ENCODE peak calls at places on chromosomes 2 and 18, in ten cellular contexts. One of them, this sample, is unnamed.

GRCh38 chr18:60404686-60405085 is 32.1 kb upstream of the MC4R start:
- DNase-seq in GM23338: no peak
- DNase-seq in HCT116: no peak
- DNase-seq in OCI-LY7: no peak
- DNase-seq in PC-3: no peak
- DNase-seq in SK-N-SH: no peak
- DNase-seq in PC-9: no peak
- DNase-seq in MM.1S: peak; percentile 47
- DNase-seq in hepatocyte: no peak
- DNase-seq in Karpas-422: no peak
- DNase-seq in this sample: no peak

GRCh38 chr2:105919191-105919811 is 174.6 kb downstream of the NCK2 start:
- DNase-seq in GM23338: no peak
- DNase-seq in HCT116: peak; percentile 92
- DNase-seq in OCI-LY7: no peak
- DNase-seq in PC-3: peak; percentile 86
- DNase-seq in SK-N-SH: no peak
- DNase-seq in PC-9: peak; percentile 53
- DNase-seq in MM.1S: no peak
- DNase-seq in hepatocyte: peak; percentile 28
- DNase-seq in Karpas-422: no peak
- DNase-seq in this sample: no peak

GRCh38 chr2:241613018-241613780 is 23.8 kb downstream of the THAP4 start:
- DNase-seq in GM23338: no peak
- DNase-seq in HCT116: no peak
- DNase-seq in OCI-LY7: no peak
- DNase-seq in PC-3: no peak
- DNase-seq in SK-N-SH: no peak
- DNase-seq in PC-9: no peak
- DNase-seq in MM.1S: no peak
- DNase-seq in hepatocyte: no peak
- DNase-seq in Karpas-422: no peak
- DNase-seq in this sample: peak; percentile 26

GRCh38 chr2:169106563-169107545 is 37.5 kb downstream of the DHRS9 start:
- DNase-seq in GM23338: no peak
- DNase-seq in HCT116: no peak
- DNase-seq in OCI-LY7: no peak
- DNase-seq in PC-3: no peak
- DNase-seq in SK-N-SH: no peak
- DNase-seq in PC-9: no peak
- DNase-seq in MM.1S: no peak
- DNase-seq in hepatocyte: no peak
- DNase-seq in Karpas-422: no peak
- DNase-seq in this sample: no peak

GRCh38 chr2:16400127-16400623 is 265.5 kb downstream of the CYRIA start:
- DNase-seq in GM23338: no peak
- DNase-seq in HCT116: no peak
- DNase-seq in OCI-LY7: no peak
- DNase-seq in PC-3: no peak
- DNase-seq in SK-N-SH: no peak
- DNase-seq in PC-9: no peak
- DNase-seq in MM.1S: no peak
- DNase-seq in hepatocyte: peak; percentile 65
- DNase-seq in Karpas-422: no peak
- DNase-seq in this sample: no peak

GRCh38 chr2:8334866-8335325 is 347.0 kb upstream of the ID2 start:
- DNase-seq in GM23338: no peak
- DNase-seq in HCT116: no peak
- DNase-seq in OCI-LY7: no peak
- DNase-seq in PC-3: no peak
- DNase-seq in SK-N-SH: no peak
- DNase-seq in PC-9: no peak
- DNase-seq in MM.1S: no peak
- DNase-seq in hepatocyte: peak; percentile 22
- DNase-seq in Karpas-422: no peak
- DNase-seq in this sample: no peak

GRCh38 chr2:109417701-109418335 is 195.9 kb downstream of the SEPTIN10 start:
- DNase-seq in GM23338: no peak
- DNase-seq in HCT116: no peak
- DNase-seq in OCI-LY7: no peak
- DNase-seq in PC-3: no peak
- DNase-seq in SK-N-SH: no peak
- DNase-seq in PC-9: peak; percentile 58
- DNase-seq in MM.1S: no peak
- DNase-seq in hepatocyte: no peak
- DNase-seq in Karpas-422: no peak
- DNase-seq in this sample: no peak

GRCh38 chr18:10321987-10322386 is 132.4 kb upstream of the APCDD1 start:
- DNase-seq in GM23338: no peak
- DNase-seq in HCT116: no peak
- DNase-seq in OCI-LY7: no peak
- DNase-seq in PC-3: no peak
- DNase-seq in SK-N-SH: no peak
- DNase-seq in PC-9: no peak
- DNase-seq in MM.1S: peak; percentile 36
- DNase-seq in hepatocyte: no peak
- DNase-seq in Karpas-422: no peak
- DNase-seq in this sample: no peak

GRCh38 chr2:225735844-225736243 is 336.3 kb downstream of the NYAP2 start:
- DNase-seq in GM23338: no peak
- DNase-seq in HCT116: peak; percentile 16
- DNase-seq in OCI-LY7: no peak
- DNase-seq in PC-3: peak; percentile 95
- DNase-seq in SK-N-SH: no peak
- DNase-seq in PC-9: peak; percentile 40
- DNase-seq in MM.1S: no peak
- DNase-seq in hepatocyte: peak; percentile 38
- DNase-seq in Karpas-422: no peak
- DNase-seq in this sample: peak; percentile 87

GRCh38 chr2:204967199-204967995 is 422.1 kb downstream of the PARD3B start:
- DNase-seq in GM23338: no peak
- DNase-seq in HCT116: no peak
- DNase-seq in OCI-LY7: no peak
- DNase-seq in PC-3: no peak
- DNase-seq in SK-N-SH: peak; percentile 23
- DNase-seq in PC-9: no peak
- DNase-seq in MM.1S: no peak
- DNase-seq in hepatocyte: no peak
- DNase-seq in Karpas-422: no peak
- DNase-seq in this sample: no peak

GRCh38 chr2:112031916-112032582 is 23.0 kb upstream of the TMEM87B start:
- DNase-seq in GM23338: peak; percentile 25
- DNase-seq in HCT116: no peak
- DNase-seq in OCI-LY7: no peak
- DNase-seq in PC-3: no peak
- DNase-seq in SK-N-SH: no peak
- DNase-seq in PC-9: no peak
- DNase-seq in MM.1S: peak; percentile 66
- DNase-seq in hepatocyte: no peak
- DNase-seq in Karpas-422: no peak
- DNase-seq in this sample: peak; percentile 47

GRCh38 chr18:2955966-2956521 is 56.9 kb downstream of the LPIN2 start:
- DNase-seq in GM23338: no peak
- DNase-seq in HCT116: no peak
- DNase-seq in OCI-LY7: no peak
- DNase-seq in PC-3: no peak
- DNase-seq in SK-N-SH: no peak
- DNase-seq in PC-9: no peak
- DNase-seq in MM.1S: no peak
- DNase-seq in hepatocyte: no peak
- DNase-seq in Karpas-422: no peak
- DNase-seq in this sample: peak; percentile 79

GRCh38 chr18:56501896-56502295 is 136.5 kb downstream of the TXNL1 start:
- DNase-seq in GM23338: no peak
- DNase-seq in HCT116: no peak
- DNase-seq in OCI-LY7: no peak
- DNase-seq in PC-3: no peak
- DNase-seq in SK-N-SH: no peak
- DNase-seq in PC-9: no peak
- DNase-seq in MM.1S: no peak
- DNase-seq in hepatocyte: no peak
- DNase-seq in Karpas-422: no peak
- DNase-seq in this sample: no peak

GRCh38 chr2:115075800-115076199 is 633.4 kb downstream of the DPP10 start:
- DNase-seq in GM23338: no peak
- DNase-seq in HCT116: no peak
- DNase-seq in OCI-LY7: no peak
- DNase-seq in PC-3: no peak
- DNase-seq in SK-N-SH: no peak
- DNase-seq in PC-9: no peak
- DNase-seq in MM.1S: no peak
- DNase-seq in hepatocyte: no peak
- DNase-seq in Karpas-422: no peak
- DNase-seq in this sample: no peak

DNA sequence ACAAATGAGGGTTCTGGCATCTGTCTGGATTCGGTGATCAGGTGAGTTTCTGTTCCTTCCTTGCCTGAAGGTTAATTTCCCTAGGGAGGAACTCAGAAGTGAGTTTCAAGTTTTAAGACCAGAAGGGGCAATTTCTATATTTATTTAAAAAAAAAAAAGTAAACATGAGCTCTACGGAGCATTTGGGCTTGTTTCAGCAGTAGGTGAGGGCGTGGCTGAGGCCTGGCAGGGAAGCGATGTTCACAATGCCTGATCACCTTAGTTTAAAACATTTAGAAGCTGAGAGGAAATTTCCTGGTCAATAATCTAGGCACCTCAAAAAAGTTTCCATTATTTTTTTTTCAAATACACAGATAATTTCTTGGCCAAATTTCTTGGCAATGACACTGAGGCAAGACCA is 629.1 kb downstream of the DPP10 start:
- DNase-seq in GM23338: no peak
- DNase-seq in HCT116: no peak
- DNase-seq in OCI-LY7: no peak
- DNase-seq in PC-3: no peak
- DNase-seq in SK-N-SH: no peak
- DNase-seq in PC-9: no peak
- DNase-seq in MM.1S: no peak
- DNase-seq in hepatocyte: no peak
- DNase-seq in Karpas-422: no peak
- DNase-seq in this sample: no peak
- H3K9me2 ChIP-seq in GM23338: no peaks in the 10 kb centered on the region
- H3K9me2 ChIP-seq in HCT116: no peaks in the 10 kb centered on the region
- H3K9me2 ChIP-seq in OCI-LY7: no peaks in the 10 kb centered on the region
- H3K9me2 ChIP-seq in PC-3: no peaks in the 10 kb centered on the region
- H3K9me2 ChIP-seq in SK-N-SH: no peaks in the 10 kb centered on the region
- H3K9me2 ChIP-seq in PC-9: no peaks in the 10 kb centered on the region
- H3K9me2 ChIP-seq in MM.1S: no peaks in the 10 kb centered on the region
- H3K9me2 ChIP-seq in hepatocyte: no peaks in the 10 kb centered on the region
- H3K9me2 ChIP-seq in Karpas-422: no peaks in the 10 kb centered on the region
- H3K9me2 ChIP-seq in this sample: no peaks in the 10 kb centered on the region

GRCh38 chr18:78798402-78799175 is 181.0 kb upstream of the SALL3 start:
- DNase-seq in GM23338: no peak
- DNase-seq in HCT116: no peak
- DNase-seq in OCI-LY7: no peak
- DNase-seq in PC-3: no peak
- DNase-seq in SK-N-SH: no peak
- DNase-seq in PC-9: no peak
- DNase-seq in MM.1S: no peak
- DNase-seq in hepatocyte: no peak
- DNase-seq in Karpas-422: no peak
- DNase-seq in this sample: no peak
- H3K4me3 ChIP-seq in GM23338: no peak overlapping the region
- H3K4me3 ChIP-seq in HCT116: no peak overlapping the region
- H3K4me3 ChIP-seq in OCI-LY7: no peak overlapping the region
- H3K4me3 ChIP-seq in PC-3: no peak overlapping the region
- H3K4me3 ChIP-seq in SK-N-SH: no peak overlapping the region
- H3K4me3 ChIP-seq in PC-9: no peak overlapping the region
- H3K4me3 ChIP-seq in MM.1S: no peak overlapping the region
- H3K4me3 ChIP-seq in hepatocyte: no peak overlapping the region
- H3K4me3 ChIP-seq in Karpas-422: no peak overlapping the region
- H3K4me3 ChIP-seq in this sample: no peak overlapping the region

GRCh38 chr2:6754412-6754811 is 111.3 kb downstream of the CMPK2 start:
- DNase-seq in GM23338: peak; percentile 18
- DNase-seq in HCT116: no peak
- DNase-seq in OCI-LY7: no peak
- DNase-seq in PC-3: no peak
- DNase-seq in SK-N-SH: no peak
- DNase-seq in PC-9: no peak
- DNase-seq in MM.1S: no peak
- DNase-seq in hepatocyte: no peak
- DNase-seq in Karpas-422: no peak
- DNase-seq in this sample: no peak
- H3K9me2 ChIP-seq in GM23338: no peaks in the 10 kb centered on the region
- H3K9me2 ChIP-seq in HCT116: no peaks in the 10 kb centered on the region
- H3K9me2 ChIP-seq in OCI-LY7: no peaks in the 10 kb centered on the region
- H3K9me2 ChIP-seq in PC-3: no peaks in the 10 kb centered on the region
- H3K9me2 ChIP-seq in SK-N-SH: no peaks in the 10 kb centered on the region
- H3K9me2 ChIP-seq in PC-9: no peaks in the 10 kb centered on the region
- H3K9me2 ChIP-seq in MM.1S: no peaks in the 10 kb centered on the region
- H3K9me2 ChIP-seq in hepatocyte: no peaks in the 10 kb centered on the region
- H3K9me2 ChIP-seq in Karpas-422: no peaks in the 10 kb centered on the region
- H3K9me2 ChIP-seq in this sample: no peaks in the 10 kb centered on the region

GRCh38 chr18:76620326-76620813 is 125.3 kb upstream of the ZNF516 start:
- DNase-seq in GM23338: peak; percentile 86
- DNase-seq in HCT116: peak; percentile 34
- DNase-seq in OCI-LY7: peak; percentile 24
- DNase-seq in PC-3: no peak
- DNase-seq in SK-N-SH: no peak
- DNase-seq in PC-9: peak; percentile 45
- DNase-seq in MM.1S: peak; percentile 37
- DNase-seq in hepatocyte: peak; percentile 87
- DNase-seq in Karpas-422: peak; percentile 71
- DNase-seq in this sample: peak; percentile 88

GRCh38 chr18:76621782-76622495 is 126.9 kb upstream of the ZNF516 start:
- DNase-seq in GM23338: no peak
- DNase-seq in HCT116: no peak
- DNase-seq in OCI-LY7: no peak
- DNase-seq in PC-3: no peak
- DNase-seq in SK-N-SH: no peak
- DNase-seq in PC-9: no peak
- DNase-seq in MM.1S: no peak
- DNase-seq in hepatocyte: peak; percentile 50
- DNase-seq in Karpas-422: no peak
- DNase-seq in this sample: peak; percentile 72

GRCh38 chr18:76618721-76619120 is 123.7 kb upstream of the ZNF516 start:
- DNase-seq in GM23338: no peak
- DNase-seq in HCT116: no peak
- DNase-seq in OCI-LY7: no peak
- DNase-seq in PC-3: no peak
- DNase-seq in SK-N-SH: no peak
- DNase-seq in PC-9: no peak
- DNase-seq in MM.1S: no peak
- DNase-seq in hepatocyte: no peak
- DNase-seq in Karpas-422: no peak
- DNase-seq in this sample: no peak

GRCh38 chr18:76619342-76620315 is 124.6 kb upstream of the ZNF516 start:
- DNase-seq in GM23338: peak; percentile 72
- DNase-seq in HCT116: no peak
- DNase-seq in OCI-LY7: no peak
- DNase-seq in PC-3: no peak
- DNase-seq in SK-N-SH: no peak
- DNase-seq in PC-9: no peak
- DNase-seq in MM.1S: no peak
- DNase-seq in hepatocyte: peak; percentile 78
- DNase-seq in Karpas-422: no peak
- DNase-seq in this sample: peak; percentile 76

DNA sequence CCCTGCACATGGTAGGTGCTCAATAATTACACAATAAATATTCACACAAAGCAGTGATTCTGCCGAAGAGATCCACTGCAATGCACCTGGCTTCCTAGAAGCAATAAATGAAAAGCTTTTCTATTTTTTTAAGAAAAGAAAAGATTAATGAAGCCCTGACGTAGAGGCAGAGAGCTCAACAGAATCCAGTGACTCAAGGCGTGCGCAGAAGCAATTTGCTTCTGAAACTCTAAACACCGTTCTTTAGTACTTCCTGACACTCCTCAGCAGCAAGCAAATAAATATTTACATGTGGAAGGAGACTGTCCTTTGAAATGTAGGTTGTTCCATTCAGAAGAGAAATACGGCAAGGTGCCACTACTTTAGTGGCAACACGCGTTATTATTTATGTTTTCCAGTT is 126.1 kb upstream of the ZNF516 start:
- DNase-seq in GM23338: peak; percentile 23
- DNase-seq in HCT116: no peak
- DNase-seq in OCI-LY7: no peak
- DNase-seq in PC-3: no peak
- DNase-seq in SK-N-SH: no peak
- DNase-seq in PC-9: no peak
- DNase-seq in MM.1S: no peak
- DNase-seq in hepatocyte: peak; percentile 43
- DNase-seq in Karpas-422: no peak
- DNase-seq in this sample: peak; percentile 66
- H3K4me3 ChIP-seq in GM23338: peak overlapping the region; percentile 57
- H3K4me3 ChIP-seq in HCT116: no peak overlapping the region
- H3K4me3 ChIP-seq in OCI-LY7: no peak overlapping the region
- H3K4me3 ChIP-seq in PC-3: no peak overlapping the region
- H3K4me3 ChIP-seq in SK-N-SH: no peak overlapping the region
- H3K4me3 ChIP-seq in PC-9: no peak overlapping the region
- H3K4me3 ChIP-seq in MM.1S: no peak overlapping the region
- H3K4me3 ChIP-seq in hepatocyte: peak overlapping the region; percentile 6
- H3K4me3 ChIP-seq in Karpas-422: no peak overlapping the region
- H3K4me3 ChIP-seq in this sample: peak overlapping the region; percentile 67